ENCODE peak calls at places on chromosome 5, in four cellular contexts. One of them, this sample, is unnamed.

GRCh38 chr5:128378636-128379035 is 159.4 kb downstream of the FBN2 start:
- DNase-seq in mammary epithelial cell: no peak
- DNase-seq in heart right ventricle: no peak
- DNase-seq in tibial artery: no peak
- DNase-seq in this sample: no peak

GRCh38 chr5:27962201-27962600 is 923.8 kb upstream of the CDH9 start:
- DNase-seq in mammary epithelial cell: peak; percentile 41
- DNase-seq in heart right ventricle: no peak
- DNase-seq in tibial artery: no peak
- DNase-seq in this sample: no peak

GRCh38 chr5:148957591-148958202 is 105.2 kb downstream of the SH3TC2 start:
- DNase-seq in mammary epithelial cell: peak; percentile 33
- DNase-seq in heart right ventricle: no peak
- DNase-seq in tibial artery: no peak
- DNase-seq in this sample: peak; percentile 41

GRCh38 chr5:78660401-78660800 is 11.8 kb upstream of the LHFPL2 start:
- DNase-seq in mammary epithelial cell: no peak
- DNase-seq in heart right ventricle: no peak
- DNase-seq in tibial artery: no peak
- DNase-seq in this sample: no peak

GRCh38 chr5:72007336-72008111 is 99.8 kb upstream of the MAP1B start:
- DNase-seq in mammary epithelial cell: no peak
- DNase-seq in heart right ventricle: no peak
- DNase-seq in tibial artery: no peak
- DNase-seq in this sample: no peak

GRCh38 chr5:91443028-91443427 is 59.9 kb upstream of the ARRDC3 start:
- DNase-seq in mammary epithelial cell: peak; percentile 14
- DNase-seq in heart right ventricle: no peak
- DNase-seq in tibial artery: no peak
- DNase-seq in this sample: no peak

GRCh38 chr5:71899865-71900342 is 180.8 kb downstream of the CARTPT start:
- DNase-seq in mammary epithelial cell: peak; percentile 84
- DNase-seq in heart right ventricle: peak; percentile 22
- DNase-seq in tibial artery: no peak
- DNase-seq in this sample: no peak

GRCh38 chr5:59328801-59329296 is 564.7 kb downstream of the PDE4D start:
- DNase-seq in mammary epithelial cell: peak; percentile 25
- DNase-seq in heart right ventricle: peak; percentile 20
- DNase-seq in tibial artery: no peak
- DNase-seq in this sample: no peak

GRCh38 chr5:150057052-150057451 is 29.3 kb downstream of the CSF1R start:
- DNase-seq in mammary epithelial cell: no peak
- DNase-seq in heart right ventricle: no peak
- DNase-seq in tibial artery: peak; percentile 48
- DNase-seq in this sample: no peak

GRCh38 chr5:66425842-66426241 is 170.4 kb upstream of the MAST4 start:
- DNase-seq in mammary epithelial cell: no peak
- DNase-seq in heart right ventricle: no peak
- DNase-seq in tibial artery: no peak
- DNase-seq in this sample: no peak

GRCh38 chr5:129554134-129554904 is 94.2 kb downstream of the ADAMTS19 start:
- DNase-seq in mammary epithelial cell: peak; percentile 8
- DNase-seq in heart right ventricle: no peak
- DNase-seq in tibial artery: no peak
- DNase-seq in this sample: no peak

GRCh38 chr5:37776826-37777225 is 63.0 kb downstream of the GDNF start:
- DNase-seq in mammary epithelial cell: no peak
- DNase-seq in heart right ventricle: no peak
- DNase-seq in tibial artery: no peak
- DNase-seq in this sample: no peak

GRCh38 chr5:168813179-168813968 is 234.2 kb upstream of the PANK3 start:
- DNase-seq in mammary epithelial cell: no peak
- DNase-seq in heart right ventricle: no peak
- DNase-seq in tibial artery: no peak
- DNase-seq in this sample: no peak

GRCh38 chr5:123916331-123917121 is 404.5 kb downstream of the CSNK1G3 start:
- DNase-seq in mammary epithelial cell: peak; percentile 38
- DNase-seq in heart right ventricle: no peak
- DNase-seq in tibial artery: no peak
- DNase-seq in this sample: no peak

GRCh38 chr5:54722846-54723433 is 205.4 kb downstream of the SNX18 start:
- DNase-seq in mammary epithelial cell: no peak
- DNase-seq in heart right ventricle: no peak
- DNase-seq in tibial artery: no peak
- DNase-seq in this sample: no peak

GRCh38 chr5:1338518-1339070 is 6.3 kb downstream of the CLPTM1L start:
- DNase-seq in mammary epithelial cell: no peak
- DNase-seq in heart right ventricle: no peak
- DNase-seq in tibial artery: no peak
- DNase-seq in this sample: no peak

GRCh38 chr5:79263290-79263689 is 27.4 kb downstream of the JMY start:
- DNase-seq in mammary epithelial cell: no peak
- DNase-seq in heart right ventricle: no peak
- DNase-seq in tibial artery: no peak
- DNase-seq in this sample: no peak

GRCh38 chr5:157371655-157372471 is 88.2 kb upstream of the NIPAL4 start:
- DNase-seq in mammary epithelial cell: no peak
- DNase-seq in heart right ventricle: no peak
- DNase-seq in tibial artery: no peak
- DNase-seq in this sample: no peak

GRCh38 chr5:168457542-168457941 is 28.7 kb upstream of the RARS1 start:
- DNase-seq in mammary epithelial cell: no peak
- DNase-seq in heart right ventricle: no peak
- DNase-seq in tibial artery: no peak
- DNase-seq in this sample: no peak

GRCh38 chr5:108560581-108560980 is 178.7 kb upstream of the FBXL17 start:
- DNase-seq in mammary epithelial cell: no peak
- DNase-seq in heart right ventricle: peak; percentile 13
- DNase-seq in tibial artery: no peak
- DNase-seq in this sample: no peak

GRCh38 chr5:174259691-174260420 is 214.3 kb downstream of the NSG2 start:
- DNase-seq in mammary epithelial cell: no peak
- DNase-seq in heart right ventricle: no peak
- DNase-seq in tibial artery: no peak
- DNase-seq in this sample: no peak

GRCh38 chr5:108380531-108381021 is 1.3 kb downstream of the FBXL17 start:
- DNase-seq in mammary epithelial cell: peak; percentile 23
- DNase-seq in heart right ventricle: peak; percentile 60
- DNase-seq in tibial artery: peak; percentile 72
- DNase-seq in this sample: peak; percentile 81

GRCh38 chr5:168288349-168289245 is 2.8 kb upstream of the WWC1 start:
- DNase-seq in mammary epithelial cell: peak; percentile 94
- DNase-seq in heart right ventricle: no peak
- DNase-seq in tibial artery: no peak
- DNase-seq in this sample: no peak

GRCh38 chr5:353599-354580 is 32.4 kb downstream of the AHRR start:
- DNase-seq in mammary epithelial cell: no peak
- DNase-seq in heart right ventricle: no peak
- DNase-seq in tibial artery: peak; percentile 59
- DNase-seq in this sample: no peak

GRCh38 chr5:67511911-67512310 is 315.3 kb upstream of the CD180 start:
- DNase-seq in mammary epithelial cell: no peak
- DNase-seq in heart right ventricle: no peak
- DNase-seq in tibial artery: no peak
- DNase-seq in this sample: no peak
- TF ChIP-seq CTCF in mammary epithelial cell: no peak
- TF ChIP-seq CTCF in heart right ventricle: no peak
- TF ChIP-seq CTCF in tibial artery: no peak
- TF ChIP-seq CTCF in this sample: no peak

DNA sequence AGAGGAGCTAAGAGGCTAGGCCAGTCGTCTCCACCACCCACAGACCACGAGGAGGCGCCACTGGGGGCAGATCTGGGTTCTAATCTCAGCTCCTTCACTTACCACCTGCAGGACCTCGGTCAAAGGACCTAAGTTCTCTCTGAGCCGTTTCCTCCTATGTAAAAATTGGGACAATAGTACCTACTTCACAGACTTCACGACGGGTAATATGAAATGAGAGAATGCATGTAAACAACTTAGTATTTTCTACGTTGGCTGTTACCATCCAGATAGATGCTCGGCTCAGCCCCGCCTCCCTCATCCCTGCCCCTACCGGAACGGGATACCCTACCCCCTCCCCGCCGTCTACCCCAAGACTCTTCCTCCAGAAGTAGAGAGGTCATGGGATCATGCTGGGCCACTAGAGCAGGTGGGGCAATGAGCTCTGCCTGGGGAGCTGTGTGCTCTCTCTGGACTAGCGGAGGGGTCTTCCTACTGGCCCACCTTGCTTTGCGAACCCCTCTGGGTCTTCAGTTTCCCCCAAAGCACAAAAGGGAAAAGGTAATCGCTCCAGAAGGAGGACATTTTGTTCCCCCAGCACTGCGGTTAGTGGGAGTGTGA is 541 bp downstream of the GNPDA1 start:
- DNase-seq in mammary epithelial cell: peak; percentile 27
- DNase-seq in heart right ventricle: peak; percentile 58
- DNase-seq in tibial artery: peak; percentile 85
- DNase-seq in this sample: no peak
- TF ChIP-seq CTCF in mammary epithelial cell: no peak
- TF ChIP-seq CTCF in heart right ventricle: peak; percentile 41
- TF ChIP-seq CTCF in tibial artery: peak; percentile 29
- TF ChIP-seq CTCF in this sample: peak; percentile 21

DNA sequence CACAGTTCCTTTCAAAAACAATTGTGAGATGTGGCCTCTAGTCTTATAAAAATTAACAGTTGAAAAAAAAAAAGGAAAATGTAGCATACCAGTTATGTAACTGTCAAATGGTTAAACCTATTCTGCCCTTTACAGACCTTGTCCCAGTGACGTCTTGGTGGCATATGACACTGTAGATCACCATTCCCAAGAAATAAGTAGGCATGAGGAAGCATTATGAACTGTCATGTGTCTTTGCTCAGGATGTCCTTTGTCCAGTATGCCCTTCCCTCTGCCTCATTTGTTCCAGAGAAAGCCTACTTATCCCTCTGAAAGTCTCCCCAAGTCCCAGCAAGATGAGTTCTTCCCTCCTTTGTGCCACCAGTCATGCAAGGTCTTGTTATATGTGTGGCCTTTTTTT is 63.2 kb downstream of the PAM start:
- DNase-seq in mammary epithelial cell: no peak
- DNase-seq in heart right ventricle: no peak
- DNase-seq in tibial artery: no peak
- DNase-seq in this sample: no peak
- TF ChIP-seq CTCF in mammary epithelial cell: no peak
- TF ChIP-seq CTCF in heart right ventricle: no peak
- TF ChIP-seq CTCF in tibial artery: no peak
- TF ChIP-seq CTCF in this sample: no peak

DNA sequence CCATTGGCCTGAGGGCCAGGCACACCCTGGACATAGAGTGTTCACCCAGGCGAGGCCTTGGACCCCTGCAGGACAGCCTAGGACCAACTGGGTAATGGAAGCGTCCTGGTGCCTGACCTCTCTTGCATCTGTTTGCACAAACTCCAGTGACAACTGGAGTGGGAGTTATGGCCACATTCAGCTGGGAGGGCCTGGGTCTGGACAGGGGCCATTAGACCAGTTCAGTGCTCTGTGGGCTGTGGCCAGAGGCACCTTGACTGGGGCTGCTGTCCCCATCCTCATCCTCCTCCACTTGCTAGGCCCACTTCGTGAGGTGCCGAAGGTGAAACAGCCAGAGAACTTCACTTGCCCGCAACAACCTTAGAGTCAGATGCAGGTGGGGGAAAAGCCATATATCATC is 372.7 kb upstream of the IRX1 start:
- DNase-seq in mammary epithelial cell: no peak
- DNase-seq in heart right ventricle: no peak
- DNase-seq in tibial artery: no peak
- DNase-seq in this sample: no peak
- TF ChIP-seq CTCF in mammary epithelial cell: no peak
- TF ChIP-seq CTCF in heart right ventricle: no peak
- TF ChIP-seq CTCF in tibial artery: no peak
- TF ChIP-seq CTCF in this sample: no peak